ENCODE peak calls at places on chromosomes 13 and 19, in five cellular contexts. I is stimulated activated naive CD8-positive, alpha-beta T cell treated with anti-CD3 and anti-CD28 coated beads, Interleukin-15, amount 100 ng/mL, for 72 hours; F is NCI-H82; D is AG09309; V is T-helper 1 cell. J is an unnamed sample.

GRCh38 chr19:8877854-8878705 is 45.9 kb downstream of the MBD3L1 start:
- DNase-seq in V (no peak), F (peak; percentile 78), D (no peak), I (no peak), J (no peak)

GRCh38 chr19:3186377-3186688 is 603 bp downstream of the NCLN start:
- DNase-seq in D (no peak), F (no peak), V (peak; percentile 28), I (peak; percentile 39), J (no peak)

GRCh38 chr13:73722120-73722519 is 412.1 kb downstream of the KLF12 start:
- DNase-seq in I (no peak), F (peak; percentile 51), V (peak; percentile 33), D (peak; percentile 21), J (peak; percentile 32)

GRCh38 chr19:18906605-18907519 is 10.9 kb upstream of the CERS1 start:
- DNase-seq in D (no peak), V (no peak), F (no peak), I (no peak), J (no peak)

GRCh38 chr13:110648155-110648819 is 32.9 kb downstream of the NAXD start:
- DNase-seq in F (peak; percentile 93), V (no peak), I (no peak), D (no peak), J (no peak)

GRCh38 chr13:41458939-41459753 is 1.8 kb downstream of the RGCC start:
- DNase-seq in F (peak; percentile 62), I (peak; percentile 74), V (peak; percentile 77), D (peak; percentile 25), J (no peak)

GRCh38 chr13:29520671-29521070 is 74.8 kb downstream of the SLC7A1 start:
- DNase-seq in D (peak; percentile 62), V (no peak), F (no peak), I (no peak), J (no peak)

GRCh38 chr19:13241321-13242104 is 91.3 kb downstream of the IER2 start:
- DNase-seq in D (no peak), F (peak; percentile 58), V (no peak), I (peak; percentile 67), J (no peak)

GRCh38 chr13:77619655-77620054 is 77.8 kb upstream of the SLAIN1 start:
- DNase-seq in I (no peak), F (no peak), V (no peak), D (no peak), J (no peak)

GRCh38 chr13:112716461-112716820 is 26.6 kb downstream of the ATP11A start:
- DNase-seq in F (no peak), D (no peak), I (no peak), V (no peak), J (no peak)

GRCh38 chr19:10334340-10335148 is 1.2 kb upstream of the RAVER1 start:
- DNase-seq in V (peak; percentile 32), F (peak; percentile 93), D (peak; percentile 76), I (peak; percentile 42), J (no peak)

GRCh38 chr13:66152596-66152995 is 1077.5 kb downstream of the PCDH9 start:
- DNase-seq in D (no peak), I (no peak), F (no peak), V (no peak), J (no peak)

GRCh38 chr19:54708781-54709180 is 15.5 kb upstream of the KIR3DL3 start:
- DNase-seq in I (no peak), V (no peak), F (no peak), D (no peak), J (no peak)

GRCh38 chr13:77338329-77338728 is 11.4 kb upstream of the MYCBP2 start:
- DNase-seq in I (no peak), V (no peak), F (no peak), D (no peak), J (no peak)

GRCh38 chr13:100221166-100221565 is 132.3 kb downstream of the PCCA start:
- DNase-seq in D (no peak), F (no peak), I (no peak), V (no peak), J (no peak)

GRCh38 chr19:50162988-50163387 is at the start of gene IZUMO2:
- DNase-seq in F (no peak), V (no peak), I (no peak), D (no peak), J (no peak)

GRCh38 chr13:69580255-69580654 is 527.4 kb upstream of the ATXN8OS start:
- DNase-seq in F (no peak), I (no peak), V (no peak), D (no peak), J (no peak)

GRCh38 chr13:40781717-40782116 is 7.7 kb upstream of the SLC25A15 start:
- DNase-seq in F (peak; percentile 48), D (no peak), I (no peak), V (no peak), J (no peak)

GRCh38 chr19:872266-872951 is 12.9 kb downstream of the CFD start:
- DNase-seq in D (no peak), I (peak; percentile 82), V (peak; percentile 91), F (peak; percentile 90), J (peak; percentile 69)

GRCh38 chr13:64675256-64675892 is 2554.8 kb downstream of the PCDH9 start:
- DNase-seq in I (no peak), D (no peak), V (no peak), F (no peak), J (peak; percentile 40)

GRCh38 chr13:42486711-42487198 is 87.2 kb upstream of the TNFSF11 start:
- DNase-seq in V (no peak), I (no peak), D (peak; percentile 31), F (no peak), J (no peak)

GRCh38 chr13:104106705-104107393 is 1040.6 kb upstream of the SLC10A2 start:
- DNase-seq in V (no peak), F (no peak), I (no peak), D (no peak), J (no peak)

GRCh38 chr13:25462301-25463125 is 90.7 kb downstream of the ATP8A2 start:
- DNase-seq in F (no peak), V (no peak), D (no peak), I (no peak), J (no peak)